ENCODE peak calls at places on chromosomes 13 and 19, in eight cellular contexts. One of them, this sample, is unnamed.

GRCh38 chr13:52105841-52106240 is 23.0 kb downstream of the NEK5 start:
- DNase-seq in stimulated activated CD4-positive, alpha-beta T cell treated with anti-CD3 and anti-CD28 coated beads, Interleukin-2, amount 100 ng/mL, for 24 hours: no peak
- DNase-seq in DMS53: no peak
- DNase-seq in GM12892: no peak
- DNase-seq in activated CD8-positive, alpha-beta memory T cell treated with anti-CD3 and anti-CD28 coated beads, Interleukin-2, amount 10 ng/mL, durations not matched to agents 7 days and 5 days: no peak
- DNase-seq in T-helper 2 cell: no peak
- DNase-seq in WTC11: no peak
- DNase-seq in tibial nerve: no peak
- DNase-seq in this sample: no peak

GRCh38 chr19:15577184-15577771 is 37.7 kb upstream of the CYP4F8 start:
- DNase-seq in GM12892: no peak
- DNase-seq in tibial nerve: no peak
- DNase-seq in T-helper 2 cell: no peak
- DNase-seq in WTC11: no peak
- DNase-seq in DMS53: no peak
- DNase-seq in activated CD8-positive, alpha-beta memory T cell treated with anti-CD3 and anti-CD28 coated beads, Interleukin-2, amount 10 ng/mL, durations not matched to agents 7 days and 5 days: peak; percentile 38
- DNase-seq in stimulated activated CD4-positive, alpha-beta T cell treated with anti-CD3 and anti-CD28 coated beads, Interleukin-2, amount 100 ng/mL, for 24 hours: no peak
- DNase-seq in this sample: no peak

GRCh38 chr19:3450796-3451411 is 29.4 kb downstream of the SMIM24 start:
- DNase-seq in T-helper 2 cell: no peak
- DNase-seq in tibial nerve: no peak
- DNase-seq in activated CD8-positive, alpha-beta memory T cell treated with anti-CD3 and anti-CD28 coated beads, Interleukin-2, amount 10 ng/mL, durations not matched to agents 7 days and 5 days: peak; percentile 53
- DNase-seq in DMS53: peak; percentile 30
- DNase-seq in WTC11: no peak
- DNase-seq in stimulated activated CD4-positive, alpha-beta T cell treated with anti-CD3 and anti-CD28 coated beads, Interleukin-2, amount 100 ng/mL, for 24 hours: no peak
- DNase-seq in GM12892: no peak
- DNase-seq in this sample: no peak

GRCh38 chr19:13794388-13794751 is 873 bp upstream of the ZSWIM4 start:
- DNase-seq in stimulated activated CD4-positive, alpha-beta T cell treated with anti-CD3 and anti-CD28 coated beads, Interleukin-2, amount 100 ng/mL, for 24 hours: no peak
- DNase-seq in WTC11: no peak
- DNase-seq in DMS53: peak; percentile 68
- DNase-seq in activated CD8-positive, alpha-beta memory T cell treated with anti-CD3 and anti-CD28 coated beads, Interleukin-2, amount 10 ng/mL, durations not matched to agents 7 days and 5 days: no peak
- DNase-seq in T-helper 2 cell: no peak
- DNase-seq in tibial nerve: peak; percentile 58
- DNase-seq in GM12892: no peak
- DNase-seq in this sample: peak; percentile 17

GRCh38 chr13:41053384-41053826 is 7.9 kb upstream of the WBP4 start:
- DNase-seq in GM12892: no peak
- DNase-seq in stimulated activated CD4-positive, alpha-beta T cell treated with anti-CD3 and anti-CD28 coated beads, Interleukin-2, amount 100 ng/mL, for 24 hours: no peak
- DNase-seq in tibial nerve: no peak
- DNase-seq in activated CD8-positive, alpha-beta memory T cell treated with anti-CD3 and anti-CD28 coated beads, Interleukin-2, amount 10 ng/mL, durations not matched to agents 7 days and 5 days: no peak
- DNase-seq in DMS53: no peak
- DNase-seq in WTC11: no peak
- DNase-seq in T-helper 2 cell: no peak
- DNase-seq in this sample: no peak

GRCh38 chr19:14091885-14092462 is 1.4 kb upstream of the SAMD1 start:
- DNase-seq in T-helper 2 cell: no peak
- DNase-seq in activated CD8-positive, alpha-beta memory T cell treated with anti-CD3 and anti-CD28 coated beads, Interleukin-2, amount 10 ng/mL, durations not matched to agents 7 days and 5 days: peak; percentile 73
- DNase-seq in WTC11: peak; percentile 44
- DNase-seq in tibial nerve: no peak
- DNase-seq in stimulated activated CD4-positive, alpha-beta T cell treated with anti-CD3 and anti-CD28 coated beads, Interleukin-2, amount 100 ng/mL, for 24 hours: peak; percentile 54
- DNase-seq in DMS53: peak; percentile 49
- DNase-seq in GM12892: peak; percentile 55
- DNase-seq in this sample: no peak

GRCh38 chr13:97072297-97072696 is 78.0 kb upstream of the OXGR1 start:
- DNase-seq in GM12892: no peak
- DNase-seq in activated CD8-positive, alpha-beta memory T cell treated with anti-CD3 and anti-CD28 coated beads, Interleukin-2, amount 10 ng/mL, durations not matched to agents 7 days and 5 days: no peak
- DNase-seq in stimulated activated CD4-positive, alpha-beta T cell treated with anti-CD3 and anti-CD28 coated beads, Interleukin-2, amount 100 ng/mL, for 24 hours: no peak
- DNase-seq in WTC11: no peak
- DNase-seq in T-helper 2 cell: no peak
- DNase-seq in tibial nerve: no peak
- DNase-seq in DMS53: no peak
- DNase-seq in this sample: no peak

GRCh38 chr13:28258401-28258800 is 120.1 kb downstream of the PAN3 start:
- DNase-seq in tibial nerve: no peak
- DNase-seq in DMS53: no peak
- DNase-seq in GM12892: no peak
- DNase-seq in T-helper 2 cell: no peak
- DNase-seq in stimulated activated CD4-positive, alpha-beta T cell treated with anti-CD3 and anti-CD28 coated beads, Interleukin-2, amount 100 ng/mL, for 24 hours: no peak
- DNase-seq in WTC11: no peak
- DNase-seq in activated CD8-positive, alpha-beta memory T cell treated with anti-CD3 and anti-CD28 coated beads, Interleukin-2, amount 10 ng/mL, durations not matched to agents 7 days and 5 days: no peak
- DNase-seq in this sample: no peak

GRCh38 chr13:39025433-39025839 is 12.5 kb downstream of the PROSER1 start:
- DNase-seq in T-helper 2 cell: no peak
- DNase-seq in GM12892: no peak
- DNase-seq in activated CD8-positive, alpha-beta memory T cell treated with anti-CD3 and anti-CD28 coated beads, Interleukin-2, amount 10 ng/mL, durations not matched to agents 7 days and 5 days: no peak
- DNase-seq in tibial nerve: no peak
- DNase-seq in DMS53: peak; percentile 32
- DNase-seq in stimulated activated CD4-positive, alpha-beta T cell treated with anti-CD3 and anti-CD28 coated beads, Interleukin-2, amount 100 ng/mL, for 24 hours: no peak
- DNase-seq in WTC11: no peak
- DNase-seq in this sample: peak; percentile 17

GRCh38 chr19:50569938-50570540 is 1.8 kb upstream of the LRRC4B start:
- DNase-seq in tibial nerve: no peak
- DNase-seq in GM12892: no peak
- DNase-seq in activated CD8-positive, alpha-beta memory T cell treated with anti-CD3 and anti-CD28 coated beads, Interleukin-2, amount 10 ng/mL, durations not matched to agents 7 days and 5 days: no peak
- DNase-seq in DMS53: no peak
- DNase-seq in stimulated activated CD4-positive, alpha-beta T cell treated with anti-CD3 and anti-CD28 coated beads, Interleukin-2, amount 100 ng/mL, for 24 hours: no peak
- DNase-seq in T-helper 2 cell: no peak
- DNase-seq in WTC11: no peak
- DNase-seq in this sample: no peak

GRCh38 chr13:113404366-113404722 is 40.4 kb upstream of the GRTP1 start:
- DNase-seq in WTC11: no peak
- DNase-seq in stimulated activated CD4-positive, alpha-beta T cell treated with anti-CD3 and anti-CD28 coated beads, Interleukin-2, amount 100 ng/mL, for 24 hours: no peak
- DNase-seq in DMS53: no peak
- DNase-seq in GM12892: no peak
- DNase-seq in tibial nerve: peak; percentile 7
- DNase-seq in T-helper 2 cell: no peak
- DNase-seq in activated CD8-positive, alpha-beta memory T cell treated with anti-CD3 and anti-CD28 coated beads, Interleukin-2, amount 10 ng/mL, durations not matched to agents 7 days and 5 days: no peak
- DNase-seq in this sample: no peak

GRCh38 chr19:39867952-39868351 is 21.8 kb upstream of the FBL start:
- DNase-seq in T-helper 2 cell: no peak
- DNase-seq in WTC11: no peak
- DNase-seq in tibial nerve: no peak
- DNase-seq in GM12892: no peak
- DNase-seq in DMS53: no peak
- DNase-seq in activated CD8-positive, alpha-beta memory T cell treated with anti-CD3 and anti-CD28 coated beads, Interleukin-2, amount 10 ng/mL, durations not matched to agents 7 days and 5 days: no peak
- DNase-seq in stimulated activated CD4-positive, alpha-beta T cell treated with anti-CD3 and anti-CD28 coated beads, Interleukin-2, amount 100 ng/mL, for 24 hours: no peak
- DNase-seq in this sample: no peak

GRCh38 chr19:35937345-35938281 is 1.4 kb downstream of the LRFN3 start:
- DNase-seq in T-helper 2 cell: no peak
- DNase-seq in DMS53: peak; percentile 51
- DNase-seq in GM12892: no peak
- DNase-seq in tibial nerve: no peak
- DNase-seq in stimulated activated CD4-positive, alpha-beta T cell treated with anti-CD3 and anti-CD28 coated beads, Interleukin-2, amount 100 ng/mL, for 24 hours: no peak
- DNase-seq in WTC11: no peak
- DNase-seq in activated CD8-positive, alpha-beta memory T cell treated with anti-CD3 and anti-CD28 coated beads, Interleukin-2, amount 10 ng/mL, durations not matched to agents 7 days and 5 days: no peak
- DNase-seq in this sample: no peak

GRCh38 chr19:3370214-3370720 is 3.9 kb downstream of the NFIC start:
- DNase-seq in stimulated activated CD4-positive, alpha-beta T cell treated with anti-CD3 and anti-CD28 coated beads, Interleukin-2, amount 100 ng/mL, for 24 hours: no peak
- DNase-seq in tibial nerve: no peak
- DNase-seq in T-helper 2 cell: no peak
- DNase-seq in GM12892: no peak
- DNase-seq in activated CD8-positive, alpha-beta memory T cell treated with anti-CD3 and anti-CD28 coated beads, Interleukin-2, amount 10 ng/mL, durations not matched to agents 7 days and 5 days: no peak
- DNase-seq in DMS53: no peak
- DNase-seq in WTC11: no peak
- DNase-seq in this sample: no peak

GRCh38 chr13:107450426-107450825 is 764.9 kb downstream of the LIG4 start:
- DNase-seq in T-helper 2 cell: no peak
- DNase-seq in tibial nerve: no peak
- DNase-seq in activated CD8-positive, alpha-beta memory T cell treated with anti-CD3 and anti-CD28 coated beads, Interleukin-2, amount 10 ng/mL, durations not matched to agents 7 days and 5 days: no peak
- DNase-seq in WTC11: no peak
- DNase-seq in stimulated activated CD4-positive, alpha-beta T cell treated with anti-CD3 and anti-CD28 coated beads, Interleukin-2, amount 100 ng/mL, for 24 hours: no peak
- DNase-seq in DMS53: no peak
- DNase-seq in GM12892: no peak
- DNase-seq in this sample: no peak

GRCh38 chr19:53521373-53522202 is 16.4 kb upstream of the ZNF331 start:
- DNase-seq in GM12892: no peak
- DNase-seq in WTC11: no peak
- DNase-seq in T-helper 2 cell: no peak
- DNase-seq in stimulated activated CD4-positive, alpha-beta T cell treated with anti-CD3 and anti-CD28 coated beads, Interleukin-2, amount 100 ng/mL, for 24 hours: no peak
- DNase-seq in activated CD8-positive, alpha-beta memory T cell treated with anti-CD3 and anti-CD28 coated beads, Interleukin-2, amount 10 ng/mL, durations not matched to agents 7 days and 5 days: no peak
- DNase-seq in DMS53: peak; percentile 57
- DNase-seq in tibial nerve: no peak
- DNase-seq in this sample: no peak

GRCh38 chr19:15378529-15379082 is 981 bp downstream of the AKAP8 start:
- DNase-seq in activated CD8-positive, alpha-beta memory T cell treated with anti-CD3 and anti-CD28 coated beads, Interleukin-2, amount 10 ng/mL, durations not matched to agents 7 days and 5 days: peak; percentile 70
- DNase-seq in DMS53: peak; percentile 66
- DNase-seq in WTC11: no peak
- DNase-seq in T-helper 2 cell: peak; percentile 21
- DNase-seq in tibial nerve: no peak
- DNase-seq in stimulated activated CD4-positive, alpha-beta T cell treated with anti-CD3 and anti-CD28 coated beads, Interleukin-2, amount 100 ng/mL, for 24 hours: peak; percentile 64
- DNase-seq in GM12892: no peak
- DNase-seq in this sample: peak; percentile 59

GRCh38 chr19:18137242-18137641 is 15.7 kb upstream of the PIK3R2 start:
- DNase-seq in GM12892: no peak
- DNase-seq in T-helper 2 cell: no peak
- DNase-seq in WTC11: no peak
- DNase-seq in tibial nerve: no peak
- DNase-seq in activated CD8-positive, alpha-beta memory T cell treated with anti-CD3 and anti-CD28 coated beads, Interleukin-2, amount 10 ng/mL, durations not matched to agents 7 days and 5 days: no peak
- DNase-seq in DMS53: no peak
- DNase-seq in stimulated activated CD4-positive, alpha-beta T cell treated with anti-CD3 and anti-CD28 coated beads, Interleukin-2, amount 100 ng/mL, for 24 hours: no peak
- DNase-seq in this sample: no peak

GRCh38 chr19:5017235-5017634 is 48.3 kb downstream of the KDM4B start:
- DNase-seq in DMS53: no peak
- DNase-seq in GM12892: no peak
- DNase-seq in activated CD8-positive, alpha-beta memory T cell treated with anti-CD3 and anti-CD28 coated beads, Interleukin-2, amount 10 ng/mL, durations not matched to agents 7 days and 5 days: no peak
- DNase-seq in tibial nerve: no peak
- DNase-seq in stimulated activated CD4-positive, alpha-beta T cell treated with anti-CD3 and anti-CD28 coated beads, Interleukin-2, amount 100 ng/mL, for 24 hours: no peak
- DNase-seq in T-helper 2 cell: no peak
- DNase-seq in WTC11: no peak
- DNase-seq in this sample: no peak

GRCh38 chr13:41052441-41052840 is 8.9 kb upstream of the WBP4 start:
- DNase-seq in stimulated activated CD4-positive, alpha-beta T cell treated with anti-CD3 and anti-CD28 coated beads, Interleukin-2, amount 100 ng/mL, for 24 hours: no peak
- DNase-seq in tibial nerve: no peak
- DNase-seq in DMS53: peak; percentile 63
- DNase-seq in WTC11: no peak
- DNase-seq in activated CD8-positive, alpha-beta memory T cell treated with anti-CD3 and anti-CD28 coated beads, Interleukin-2, amount 10 ng/mL, durations not matched to agents 7 days and 5 days: no peak
- DNase-seq in T-helper 2 cell: no peak
- DNase-seq in GM12892: no peak
- DNase-seq in this sample: no peak

GRCh38 chr13:25291691-25292090 is 4.4 kb upstream of the MTMR6 start:
- DNase-seq in T-helper 2 cell: no peak
- DNase-seq in stimulated activated CD4-positive, alpha-beta T cell treated with anti-CD3 and anti-CD28 coated beads, Interleukin-2, amount 100 ng/mL, for 24 hours: no peak
- DNase-seq in activated CD8-positive, alpha-beta memory T cell treated with anti-CD3 and anti-CD28 coated beads, Interleukin-2, amount 10 ng/mL, durations not matched to agents 7 days and 5 days: no peak
- DNase-seq in DMS53: no peak
- DNase-seq in GM12892: no peak
- DNase-seq in WTC11: no peak
- DNase-seq in tibial nerve: no peak
- DNase-seq in this sample: no peak

GRCh38 chr13:102580552-102581169 is 16.1 kb upstream of the TPP2 start:
- DNase-seq in GM12892: no peak
- DNase-seq in activated CD8-positive, alpha-beta memory T cell treated with anti-CD3 and anti-CD28 coated beads, Interleukin-2, amount 10 ng/mL, durations not matched to agents 7 days and 5 days: no peak
- DNase-seq in WTC11: no peak
- DNase-seq in T-helper 2 cell: peak; percentile 32
- DNase-seq in DMS53: peak; percentile 55
- DNase-seq in tibial nerve: no peak
- DNase-seq in stimulated activated CD4-positive, alpha-beta T cell treated with anti-CD3 and anti-CD28 coated beads, Interleukin-2, amount 100 ng/mL, for 24 hours: no peak
- DNase-seq in this sample: peak; percentile 56

GRCh38 chr13:33154911-33155310 is 130.6 kb downstream of the STARD13 start:
- DNase-seq in activated CD8-positive, alpha-beta memory T cell treated with anti-CD3 and anti-CD28 coated beads, Interleukin-2, amount 10 ng/mL, durations not matched to agents 7 days and 5 days: no peak
- DNase-seq in WTC11: no peak
- DNase-seq in stimulated activated CD4-positive, alpha-beta T cell treated with anti-CD3 and anti-CD28 coated beads, Interleukin-2, amount 100 ng/mL, for 24 hours: no peak
- DNase-seq in GM12892: no peak
- DNase-seq in DMS53: no peak
- DNase-seq in T-helper 2 cell: no peak
- DNase-seq in tibial nerve: no peak
- DNase-seq in this sample: no peak

GRCh38 chr19:44698492-44699201 is at the start of gene CEACAM16:
- DNase-seq in stimulated activated CD4-positive, alpha-beta T cell treated with anti-CD3 and anti-CD28 coated beads, Interleukin-2, amount 100 ng/mL, for 24 hours: no peak
- DNase-seq in activated CD8-positive, alpha-beta memory T cell treated with anti-CD3 and anti-CD28 coated beads, Interleukin-2, amount 10 ng/mL, durations not matched to agents 7 days and 5 days: no peak
- DNase-seq in GM12892: no peak
- DNase-seq in WTC11: no peak
- DNase-seq in tibial nerve: no peak
- DNase-seq in T-helper 2 cell: no peak
- DNase-seq in DMS53: peak; percentile 35
- DNase-seq in this sample: peak; percentile 62

GRCh38 chr13:103639326-103639725 is 573.1 kb upstream of the SLC10A2 start:
- DNase-seq in GM12892: no peak
- DNase-seq in DMS53: no peak
- DNase-seq in activated CD8-positive, alpha-beta memory T cell treated with anti-CD3 and anti-CD28 coated beads, Interleukin-2, amount 10 ng/mL, durations not matched to agents 7 days and 5 days: no peak
- DNase-seq in WTC11: no peak
- DNase-seq in stimulated activated CD4-positive, alpha-beta T cell treated with anti-CD3 and anti-CD28 coated beads, Interleukin-2, amount 100 ng/mL, for 24 hours: no peak
- DNase-seq in T-helper 2 cell: no peak
- DNase-seq in tibial nerve: no peak
- DNase-seq in this sample: no peak

GRCh38 chr19:29645911-29646310 is 19.4 kb upstream of the PLEKHF1 start:
- DNase-seq in DMS53: no peak
- DNase-seq in WTC11: no peak
- DNase-seq in T-helper 2 cell: no peak
- DNase-seq in GM12892: no peak
- DNase-seq in activated CD8-positive, alpha-beta memory T cell treated with anti-CD3 and anti-CD28 coated beads, Interleukin-2, amount 10 ng/mL, durations not matched to agents 7 days and 5 days: no peak
- DNase-seq in stimulated activated CD4-positive, alpha-beta T cell treated with anti-CD3 and anti-CD28 coated beads, Interleukin-2, amount 100 ng/mL, for 24 hours: no peak
- DNase-seq in tibial nerve: no peak
- DNase-seq in this sample: no peak

GRCh38 chr19:17841810-17842662 is 5.7 kb downstream of the JAK3 start:
- DNase-seq in activated CD8-positive, alpha-beta memory T cell treated with anti-CD3 and anti-CD28 coated beads, Interleukin-2, amount 10 ng/mL, durations not matched to agents 7 days and 5 days: peak; percentile 69
- DNase-seq in DMS53: peak; percentile 91
- DNase-seq in stimulated activated CD4-positive, alpha-beta T cell treated with anti-CD3 and anti-CD28 coated beads, Interleukin-2, amount 100 ng/mL, for 24 hours: peak; percentile 81
- DNase-seq in GM12892: no peak
- DNase-seq in T-helper 2 cell: no peak
- DNase-seq in WTC11: peak; percentile 99
- DNase-seq in tibial nerve: peak; percentile 65
- DNase-seq in this sample: peak; percentile 94

GRCh38 chr19:32241957-32242710 is 103.3 kb upstream of the ZNF507 start:
- DNase-seq in DMS53: no peak
- DNase-seq in tibial nerve: no peak
- DNase-seq in GM12892: no peak
- DNase-seq in stimulated activated CD4-positive, alpha-beta T cell treated with anti-CD3 and anti-CD28 coated beads, Interleukin-2, amount 100 ng/mL, for 24 hours: no peak
- DNase-seq in T-helper 2 cell: no peak
- DNase-seq in WTC11: no peak
- DNase-seq in activated CD8-positive, alpha-beta memory T cell treated with anti-CD3 and anti-CD28 coated beads, Interleukin-2, amount 10 ng/mL, durations not matched to agents 7 days and 5 days: no peak
- DNase-seq in this sample: no peak

GRCh38 chr13:27868639-27869435 is 51.0 kb upstream of the PDX1 start:
- DNase-seq in stimulated activated CD4-positive, alpha-beta T cell treated with anti-CD3 and anti-CD28 coated beads, Interleukin-2, amount 100 ng/mL, for 24 hours: no peak
- DNase-seq in GM12892: no peak
- DNase-seq in activated CD8-positive, alpha-beta memory T cell treated with anti-CD3 and anti-CD28 coated beads, Interleukin-2, amount 10 ng/mL, durations not matched to agents 7 days and 5 days: no peak
- DNase-seq in T-helper 2 cell: no peak
- DNase-seq in tibial nerve: no peak
- DNase-seq in DMS53: peak; percentile 28
- DNase-seq in WTC11: no peak
- DNase-seq in this sample: no peak

GRCh38 chr13:54928071-54928470 is 1899.5 kb downstream of the OLFM4 start:
- DNase-seq in activated CD8-positive, alpha-beta memory T cell treated with anti-CD3 and anti-CD28 coated beads, Interleukin-2, amount 10 ng/mL, durations not matched to agents 7 days and 5 days: no peak
- DNase-seq in tibial nerve: no peak
- DNase-seq in T-helper 2 cell: no peak
- DNase-seq in DMS53: no peak
- DNase-seq in stimulated activated CD4-positive, alpha-beta T cell treated with anti-CD3 and anti-CD28 coated beads, Interleukin-2, amount 100 ng/mL, for 24 hours: no peak
- DNase-seq in WTC11: no peak
- DNase-seq in GM12892: no peak
- DNase-seq in this sample: no peak

GRCh38 chr19:13881692-13882418 is 4.9 kb downstream of the NANOS3 start:
- DNase-seq in activated CD8-positive, alpha-beta memory T cell treated with anti-CD3 and anti-CD28 coated beads, Interleukin-2, amount 10 ng/mL, durations not matched to agents 7 days and 5 days: peak; percentile 82
- DNase-seq in T-helper 2 cell: peak; percentile 49
- DNase-seq in GM12892: no peak
- DNase-seq in DMS53: peak; percentile 20
- DNase-seq in stimulated activated CD4-positive, alpha-beta T cell treated with anti-CD3 and anti-CD28 coated beads, Interleukin-2, amount 100 ng/mL, for 24 hours: peak; percentile 46
- DNase-seq in tibial nerve: peak; percentile 46
- DNase-seq in WTC11: no peak
- DNase-seq in this sample: no peak

GRCh38 chr13:98556968-98557591 is 19.8 kb downstream of the STK24 start:
- DNase-seq in T-helper 2 cell: no peak
- DNase-seq in activated CD8-positive, alpha-beta memory T cell treated with anti-CD3 and anti-CD28 coated beads, Interleukin-2, amount 10 ng/mL, durations not matched to agents 7 days and 5 days: no peak
- DNase-seq in tibial nerve: no peak
- DNase-seq in WTC11: no peak
- DNase-seq in stimulated activated CD4-positive, alpha-beta T cell treated with anti-CD3 and anti-CD28 coated beads, Interleukin-2, amount 100 ng/mL, for 24 hours: peak; percentile 31
- DNase-seq in DMS53: no peak
- DNase-seq in GM12892: no peak
- DNase-seq in this sample: no peak